ENCODE peak calls at places on chromosome 3, in five cellular contexts. R is upper lobe of left lung, F is IMR-90, W is mesendoderm, C is stomach. D is an unnamed sample. For H3K4me1, the result is how much of the 10 kb centered on the place peaks cover.

GRCh38 chr3:18071833-18072232 is 329.4 kb upstream of the TBC1D5 start:
- DNase-seq in F (no peak), R (no peak), W (no peak), C (no peak), D (no peak)

GRCh38 chr3:47356201-47356600 is 24.6 kb upstream of the PTPN23 start:
- DNase-seq in W (no peak), C (no peak), F (no peak), R (peak), D (no peak)

GRCh38 chr3:74897006-74897405 is 282.5 kb upstream of the CNTN3 start:
- DNase-seq in F (no peak), W (peak), R (no peak), C (no peak), D (no peak)

GRCh38 chr3:189519458-189519857 is 111.7 kb upstream of the TP63 start:
- DNase-seq in F (no peak), W (no peak), R (no peak), C (no peak), D (no peak)

GRCh38 chr3:22450785-22451400 is 699.9 kb upstream of the ZNF385D start:
- DNase-seq in F (no peak), W (peak), R (no peak), C (no peak), D (no peak)

GRCh38 chr3:110343945-110344344 is 727.7 kb upstream of the NECTIN3 start:
- DNase-seq in R (no peak), W (no peak), C (no peak), F (peak), D (no peak)

GRCh38 chr3:181278468-181279238 is 289.1 kb upstream of the DNAJC19 start:
- DNase-seq in W (no peak), C (no peak), R (no peak), F (no peak), D (no peak)

GRCh38 chr3:108959017-108959416 is 5.3 kb upstream of the GUCA1C start:
- DNase-seq in C (no peak), W (no peak), F (no peak), R (no peak), D (no peak)

GRCh38 chr3:150972379-150972985 is at the start of gene CLRN1:
- DNase-seq in F (no peak), W (peak), R (no peak), C (no peak), D (no peak)

GRCh38 chr3:46664971-46665762 is 28.3 kb downstream of the ALS2CL start:
- DNase-seq in C (peak), R (no peak), W (no peak), F (peak), D (peak)

GRCh38 chr3:97687734-97688133 is 76.8 kb upstream of the ARL6 start:
- DNase-seq in C (no peak), F (no peak), W (peak), R (no peak), D (no peak)

GRCh38 chr3:172153335-172153861 is 114.0 kb downstream of the FNDC3B start:
- DNase-seq in C (peak), W (peak), F (peak), R (no peak), D (peak)

GRCh38 chr3:169865176-169865800 is 4.4 kb downstream of the LRRC31 start:
- DNase-seq in C (no peak), W (no peak), R (no peak), F (no peak), D (no peak)

DNA sequence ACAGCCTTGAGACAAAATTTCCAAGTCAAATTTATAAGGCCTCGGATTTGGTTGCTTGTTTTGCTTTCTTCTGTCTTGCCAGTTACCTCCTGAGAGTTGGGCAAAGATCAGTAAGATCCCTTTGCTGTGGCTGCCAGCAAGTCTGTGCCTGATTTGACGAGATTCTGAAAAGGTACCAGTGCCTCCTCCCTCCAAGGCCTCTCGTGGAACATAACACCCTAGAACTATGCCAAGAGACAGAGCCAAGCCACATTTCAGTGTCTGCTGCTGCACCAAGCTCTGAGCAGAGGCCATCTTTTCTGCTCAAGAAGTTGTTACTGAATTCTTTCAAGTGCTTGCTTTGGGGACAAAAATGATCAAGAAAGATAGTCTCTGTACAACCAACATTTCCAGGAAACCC is 61.0 kb downstream of the GTPBP8 start:
- DNase-seq in R (no peak), C (no peak), W (peak), F (no peak), D (no peak)
- H3K4me1 ChIP-seq in R (under half), C (under half), W (under half), F (under half), D (under half)

GRCh38 chr3:9861626-9862130 is 17.9 kb upstream of the RPUSD3 start:
- DNase-seq in W (no peak), C (no peak), F (no peak), R (no peak), D (no peak)
- H3K4me3 ChIP-seq in W (no peak), C (no peak), F (no peak), R (no peak), D (no peak)

DNA sequence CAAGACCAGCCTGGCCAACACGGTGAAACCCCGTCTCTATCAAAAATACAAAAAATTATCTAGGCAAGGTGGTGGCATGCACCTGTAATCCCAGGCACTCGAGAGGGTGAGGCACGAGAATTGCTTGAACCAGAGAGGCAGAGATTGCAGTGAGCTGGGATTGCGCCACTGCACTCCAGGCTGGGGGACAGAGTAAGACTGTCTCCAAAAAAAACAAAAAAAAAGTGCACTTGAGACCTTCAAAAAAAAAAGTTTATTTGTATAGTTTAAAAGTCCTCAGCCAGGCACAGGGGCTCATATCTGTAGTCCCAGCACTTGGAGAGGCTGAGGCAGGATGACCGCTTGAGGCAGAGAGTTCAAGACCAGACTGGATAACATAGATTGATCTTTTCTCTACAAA is 2.1 kb downstream of the PBRM1 start:
- DNase-seq in C (no peak), R (no peak), F (no peak), W (no peak), D (no peak)
- H3K4me1 ChIP-seq in C (under half), R (under half), F (under half), W (under half), D (under half)

GRCh38 chr3:82743196-82743595 is 981.8 kb upstream of the GBE1 start:
- DNase-seq in R (peak), W (no peak), C (no peak), F (no peak), D (no peak)

GRCh38 chr3:82739390-82739789 is 977.9 kb upstream of the GBE1 start:
- DNase-seq in W (no peak), F (no peak), C (no peak), R (no peak), D (no peak)

GRCh38 chr3:82745544-82745943 is 984.1 kb upstream of the GBE1 start:
- DNase-seq in W (no peak), C (no peak), F (no peak), R (no peak), D (no peak)

GRCh38 chr3:82736696-82737277 is 975.3 kb upstream of the GBE1 start:
- DNase-seq in W (peak), F (no peak), C (no peak), R (no peak), D (no peak)

DNA sequence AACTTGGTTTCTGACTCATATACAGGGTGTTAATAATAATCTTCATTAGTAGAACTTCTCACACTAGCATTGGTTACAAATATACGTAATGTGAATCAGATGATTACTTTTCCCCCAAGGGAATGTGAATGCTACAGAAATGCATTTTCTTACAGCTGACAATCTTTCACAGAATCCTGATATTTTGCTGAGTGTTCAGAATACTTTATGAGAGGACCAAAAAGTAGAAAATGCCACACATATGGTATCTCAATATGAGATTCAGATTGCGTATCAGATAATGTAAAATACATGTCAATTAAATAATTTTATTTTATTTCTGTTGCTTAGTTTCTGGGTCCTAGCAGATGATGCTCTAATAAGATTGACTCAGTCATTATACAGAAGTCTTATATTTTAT is 979.9 kb upstream of the GBE1 start:
- DNase-seq in R (no peak), C (no peak), W (no peak), F (no peak), D (no peak)
- H3K4me3 ChIP-seq in R (no peak), C (no peak), W (no peak), F (no peak), D (no peak)

GRCh38 chr3:154314152-154314551 is 10.1 kb downstream of the DHX36 start:
- DNase-seq in R (no peak), C (no peak), W (peak), F (no peak), D (no peak)

DNA sequence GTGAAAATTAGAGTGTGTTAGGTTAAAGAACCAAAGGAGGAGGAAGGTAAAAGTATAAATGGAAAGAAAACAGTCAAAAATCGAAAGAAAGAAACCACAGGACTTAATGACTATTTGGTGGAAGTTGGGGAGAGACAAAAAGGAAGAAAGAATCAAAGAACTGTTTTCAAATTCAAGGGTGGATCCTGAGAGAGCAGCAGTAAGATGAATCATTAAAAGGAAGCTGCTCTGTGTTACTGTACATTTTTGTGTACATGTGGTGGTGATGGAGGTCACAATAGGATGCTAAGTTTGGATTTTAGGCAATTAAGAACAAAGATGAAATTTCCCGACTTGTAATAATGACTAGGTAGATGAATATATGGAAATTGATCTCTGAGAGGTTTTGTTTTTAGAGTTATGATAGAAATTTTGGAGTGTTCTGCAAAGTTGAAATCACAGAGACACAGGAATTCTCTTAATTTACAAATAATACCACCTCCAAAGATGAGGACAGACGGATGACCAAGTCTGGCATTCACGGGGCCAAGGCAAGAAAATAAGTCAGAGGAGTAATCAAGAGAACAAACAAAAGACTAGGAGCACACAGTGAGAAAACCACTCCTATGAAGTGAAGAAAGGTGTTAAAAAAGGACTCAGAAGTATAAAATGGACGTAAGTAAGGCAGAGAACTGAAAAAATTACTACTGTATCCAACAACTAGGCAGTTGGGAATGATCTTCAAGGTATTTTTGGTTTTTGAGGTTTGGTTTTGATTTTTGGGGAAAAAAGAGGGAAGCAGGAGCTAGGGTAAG is 7.1 kb downstream of the DHX36 start:
- DNase-seq in C (no peak), F (no peak), W (no peak), R (no peak), D (no peak)
- H3K4me1 ChIP-seq in C (under half), F (under half), W (under half), R (half or more), D (under half)

GRCh38 chr3:120678331-120678845 is 3.7 kb downstream of the HGD start:
- DNase-seq in F (peak), R (no peak), W (peak), C (peak), D (peak)
- H3K4me3 ChIP-seq in F (no peak), R (no peak), W (no peak), C (peak), D (no peak)

GRCh38 chr3:58176827-58177489 is 33.8 kb downstream of the DNASE1L3 start:
- DNase-seq in C (no peak), R (no peak), F (no peak), W (peak), D (no peak)
- H3K4me1 ChIP-seq in C (half or more), R (under half), F (under half), W (under half), D (under half)